ENCODE peak calls at places on chromosomes 6 and 20, in five cellular contexts. S is body of pancreas, P is prostate gland, Q is Peyer's patch, G is A549. O is an unnamed sample.
A peak's percentile ranks its signal among the peaks of the same experiment; 100 is the strongest.

GRCh38 chr6:1686117-1687098 is 76.7 kb downstream of the FOXC1 start:
- DNase-seq in S (no peak), P (peak; percentile 29), Q (no peak), G (no peak), O (peak; percentile 46)

GRCh38 chr20:11569163-11569562 is 348.5 kb upstream of the BTBD3 start:
- DNase-seq in S (no peak), P (no peak), Q (no peak), G (peak; percentile 13), O (no peak)

GRCh38 chr20:50450961-50451752 is 59.0 kb upstream of the PTPN1 start:
- DNase-seq in S (no peak), P (no peak), Q (no peak), G (peak; percentile 57), O (peak; percentile 91)

GRCh38 chr6:2852921-2853322 is 11.3 kb upstream of the SERPINB1 start:
- DNase-seq in S (no peak), P (no peak), Q (peak; percentile 44), G (no peak), O (no peak)

GRCh38 chr20:56424931-56425330 is 12.9 kb downstream of the CASS4 start:
- DNase-seq in S (no peak), P (no peak), Q (no peak), G (no peak), O (peak; percentile 21)

GRCh38 chr6:131861356-131861755 is 53.5 kb downstream of the ENPP1 start:
- DNase-seq in S (no peak), P (no peak), Q (no peak), G (no peak), O (no peak)

GRCh38 chr6:109073344-109074235 is 21.1 kb downstream of the SESN1 start:
- DNase-seq in S (peak; percentile 35), P (peak; percentile 54), Q (no peak), G (peak; percentile 45), O (no peak)

GRCh38 chr6:123812621-123813020 is 9.0 kb downstream of the NKAIN2 start:
- DNase-seq in S (no peak), P (no peak), Q (no peak), G (no peak), O (no peak)

GRCh38 chr20:33568378-33569289 is 78.7 kb downstream of the CBFA2T2 start:
- DNase-seq in S (peak; percentile 27), P (no peak), Q (no peak), G (no peak), O (peak; percentile 92)

GRCh38 chr6:1972961-1973360 is 272.4 kb downstream of the GMDS start:
- DNase-seq in S (no peak), P (no peak), Q (no peak), G (no peak), O (no peak)

GRCh38 chr6:10947966-10948365 is 61.1 kb downstream of the SYCP2L start:
- DNase-seq in S (no peak), P (no peak), Q (no peak), G (no peak), O (no peak)

GRCh38 chr6:36758516-36759176 is 61.0 kb downstream of the RAB44 start:
- DNase-seq in S (no peak), P (no peak), Q (no peak), G (no peak), O (no peak)

GRCh38 chr20:721876-722275 is 46.3 kb upstream of the SCRT2 start:
- DNase-seq in S (no peak), P (no peak), Q (peak; percentile 19), G (no peak), O (no peak)

GRCh38 chr6:147821266-147821665 is 312.8 kb downstream of the SAMD5 start:
- DNase-seq in S (no peak), P (no peak), Q (no peak), G (no peak), O (no peak)

GRCh38 chr20:10647471-10647870 is 26.3 kb downstream of the JAG1 start:
- DNase-seq in S (no peak), P (no peak), Q (no peak), G (no peak), O (peak; percentile 76)

GRCh38 chr6:142300302-142300701 is 1.5 kb upstream of the ADGRG6 start:
- DNase-seq in S (no peak), P (no peak), Q (no peak), G (no peak), O (no peak)

GRCh38 chr6:132401941-132402275 is 633 bp upstream of the MOXD1 start:
- DNase-seq in S (no peak), P (no peak), Q (no peak), G (no peak), O (no peak)

GRCh38 chr6:43174263-43175112 is 3.4 kb downstream of the SRF start:
- DNase-seq in S (peak; percentile 98), P (peak; percentile 99), Q (peak; percentile 96), G (peak; percentile 96), O (peak; percentile 99)

GRCh38 chr6:14634072-14634471 is 516.5 kb downstream of the CD83 start:
- DNase-seq in S (no peak), P (no peak), Q (no peak), G (no peak), O (no peak)

GRCh38 chr6:151269318-151269995 is 29.7 kb downstream of the AKAP12 start:
- DNase-seq in S (no peak), P (no peak), Q (no peak), G (peak; percentile 37), O (no peak)

GRCh38 chr6:134422426-134423231 is 104.7 kb upstream of the SGK1 start:
- DNase-seq in S (no peak), P (no peak), Q (no peak), G (peak; percentile 85), O (no peak)

GRCh38 chr6:137218917-137219663 is at the start of gene IFNGR1:
- DNase-seq in S (peak; percentile 97), P (peak; percentile 97), Q (peak; percentile 99), G (peak; percentile 90), O (peak; percentile 99)

GRCh38 chr6:137216875-137217553 is 2.2 kb downstream of the IFNGR1 start:
- DNase-seq in S (no peak), P (peak; percentile 53), Q (no peak), G (no peak), O (no peak)

GRCh38 chr6:137219664-137220252 is 573 bp upstream of the IFNGR1 start:
- DNase-seq in S (no peak), P (no peak), Q (no peak), G (no peak), O (no peak)

GRCh38 chr6:137217801-137218472 is 1.2 kb downstream of the IFNGR1 start:
- DNase-seq in S (no peak), P (no peak), Q (no peak), G (no peak), O (no peak)

DNA sequence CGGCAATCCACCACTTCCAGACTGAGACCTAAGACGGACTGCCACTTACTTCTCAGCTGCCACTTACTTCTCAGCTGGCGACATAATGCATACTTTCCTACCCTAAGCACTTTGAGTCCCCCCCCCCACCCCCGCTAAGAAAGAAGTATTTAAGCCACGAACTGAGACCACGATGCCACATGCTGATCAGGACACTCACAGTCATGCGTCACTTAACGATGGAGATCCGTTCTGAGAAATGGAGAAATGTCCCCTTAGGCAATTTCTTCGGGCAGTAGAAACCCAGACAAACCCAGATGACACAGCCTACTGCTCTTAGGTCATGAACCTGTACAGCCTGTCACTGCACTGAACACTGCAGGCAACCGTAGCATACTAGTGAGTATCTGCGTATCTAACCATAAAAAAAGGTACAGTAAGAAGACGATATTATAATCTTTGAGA is 690 bp downstream of the IFNGR1 start:
- DNase-seq in S (peak; percentile 65), P (peak; percentile 15), Q (no peak), G (no peak), O (peak; percentile 73)
- TF ChIP-seq POLR2A in S (no peak), P (no peak), Q (no peak), G (no peak), O (no peak)

DNA sequence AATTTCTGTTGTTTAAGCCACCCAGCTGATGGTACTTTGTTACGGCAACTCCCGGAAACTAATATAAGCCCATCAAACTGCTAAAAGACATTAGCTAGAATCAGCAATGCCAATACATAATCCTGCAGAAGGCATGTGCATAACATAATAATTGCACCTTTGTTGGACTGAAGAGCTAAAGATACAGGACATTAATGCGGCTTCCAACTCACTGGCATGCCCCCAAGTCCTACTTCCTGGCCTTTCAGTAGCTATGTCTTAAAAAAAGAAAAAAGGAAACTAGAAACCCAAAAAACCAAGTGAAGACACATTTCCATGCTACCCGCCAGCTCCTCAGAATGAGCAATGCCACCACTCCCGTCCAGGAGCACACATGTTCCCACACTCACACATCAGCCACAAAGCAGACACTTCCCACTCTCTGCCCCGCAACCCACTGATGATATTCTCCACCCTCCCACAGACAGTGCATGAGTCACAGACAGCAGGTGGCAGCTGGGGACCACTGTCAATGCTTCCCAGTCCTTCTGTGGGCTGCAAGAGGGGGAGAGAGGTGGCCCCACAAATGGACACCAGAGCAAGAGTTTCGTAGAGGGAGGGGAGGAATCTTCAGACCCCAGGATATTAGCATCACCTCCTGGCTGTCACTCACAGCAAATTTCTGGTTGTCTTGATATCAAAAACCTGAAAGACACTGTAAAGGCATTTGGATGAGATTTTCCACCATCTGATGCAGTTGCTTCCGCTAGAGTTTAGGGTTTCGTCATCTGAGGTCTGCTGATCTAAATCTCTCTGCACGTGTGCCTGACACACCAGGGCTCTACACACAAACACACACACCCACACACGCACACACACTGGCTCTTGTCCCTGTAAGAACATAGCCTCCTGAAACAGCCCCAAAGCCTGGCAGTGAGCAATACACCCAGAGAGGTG is 32.8 kb downstream of the GFOD1 start:
- DNase-seq in S (no peak), P (no peak), Q (no peak), G (no peak), O (peak; percentile 71)
- TF ChIP-seq POLR2A in S (no peak), P (no peak), Q (no peak), G (no peak), O (no peak)

GRCh38 chr6:169701953-169702639 is at the start of the genes C6orf120 and WDR27:
- DNase-seq in S (peak; percentile 95), P (peak; percentile 93), Q (peak; percentile 98), G (peak; percentile 94), O (peak; percentile 99)
- TF ChIP-seq POLR2A in S (peak; percentile 95), P (peak; percentile 94), Q (peak; percentile 96), G (peak; percentile 78), O (peak; percentile 83)

GRCh38 chr6:7196019-7196402 is 88.2 kb downstream of the RREB1 start:
- DNase-seq in S (no peak), P (no peak), Q (no peak), G (no peak), O (no peak)
- TF ChIP-seq POLR2A in S (no peak), P (no peak), Q (no peak), G (no peak), O (no peak)

DNA sequence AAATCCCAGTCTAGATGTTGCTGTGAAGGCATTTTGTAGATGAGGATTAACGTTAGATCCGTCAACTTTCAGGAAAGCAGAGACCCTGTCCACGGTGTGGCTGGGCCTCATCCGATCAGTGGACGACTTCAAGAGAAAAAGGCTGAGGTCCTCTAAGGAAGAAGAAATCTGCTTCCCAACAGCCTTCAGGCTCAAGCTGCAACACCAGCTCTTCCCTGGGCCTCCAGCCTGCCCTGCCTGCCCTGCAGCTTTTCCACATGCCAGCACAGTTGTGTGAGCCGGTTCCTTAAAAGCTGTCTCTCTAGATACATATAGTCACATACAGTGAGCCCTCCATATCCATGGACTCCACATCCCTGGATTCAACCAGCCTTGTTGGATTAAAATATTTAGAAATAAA is 14.1 kb upstream of the PDE10A start:
- DNase-seq in S (no peak), P (no peak), Q (no peak), G (no peak), O (no peak)
- TF ChIP-seq POLR2A in S (no peak), P (no peak), Q (no peak), G (no peak), O (no peak)

GRCh38 chr20:46122516-46123481 is 4.7 kb downstream of the CD40 start:
- DNase-seq in S (no peak), P (no peak), Q (no peak), G (no peak), O (peak; percentile 58)
- TF ChIP-seq POLR2A in S (no peak), P (no peak), Q (no peak), G (no peak), O (no peak)